ENCODE peak calls at places on chromosomes 2 and 18, in five cellular contexts. D, G, R, N and I are unnamed samples.

GRCh38 chr2:196586511-196586991 is 53.0 kb upstream of the CCDC150 start:
- DNase-seq in D (peak), G (no peak), R (no peak), N (peak), I (no peak)

GRCh38 chr2:241942416-241943208 is 73.1 kb downstream of the RTP5 start:
- DNase-seq in D (no peak), G (no peak), R (no peak), N (no peak), I (no peak)

GRCh38 chr2:72674982-72675915 is 150.6 kb downstream of the EXOC6B start:
- DNase-seq in D (no peak), G (no peak), R (no peak), N (no peak), I (no peak)

GRCh38 chr2:127572841-127573240 is 37.4 kb downstream of the MYO7B start:
- DNase-seq in D (no peak), G (no peak), R (no peak), N (no peak), I (no peak)

GRCh38 chr2:12321017-12321641 is 395.6 kb upstream of the TRIB2 start:
- DNase-seq in D (peak), G (no peak), R (no peak), N (peak), I (no peak)

GRCh38 chr18:10114727-10115463 is 201.1 kb downstream of the VAPA start:
- DNase-seq in D (no peak), G (no peak), R (no peak), N (no peak), I (no peak)

GRCh38 chr2:190511104-190511503 is 23.4 kb downstream of the NEMP2 start:
- DNase-seq in D (peak), G (no peak), R (no peak), N (no peak), I (no peak)

GRCh38 chr2:140465301-140465700 is 1665.5 kb downstream of the LRP1B start:
- DNase-seq in D (no peak), G (no peak), R (no peak), N (no peak), I (no peak)

GRCh38 chr18:62586148-62586774 is 63.4 kb downstream of the ZCCHC2 start:
- DNase-seq in D (peak), G (peak), R (peak), N (peak), I (peak)

GRCh38 chr2:226515344-226516055 is 284.1 kb downstream of the IRS1 start:
- DNase-seq in D (peak), G (no peak), R (no peak), N (no peak), I (no peak)

GRCh38 chr2:187627153-187627552 is 72.9 kb upstream of the TFPI start:
- DNase-seq in D (no peak), G (no peak), R (no peak), N (no peak), I (no peak)

GRCh38 chr18:27735117-27735516 is 441.8 kb downstream of the CDH2 start:
- DNase-seq in D (peak), G (no peak), R (no peak), N (no peak), I (no peak)

GRCh38 chr2:33581857-33582256 is 17.2 kb downstream of the FAM98A start:
- DNase-seq in D (no peak), G (no peak), R (no peak), N (no peak), I (no peak)

GRCh38 chr2:2667690-2668089 is 336.6 kb upstream of the MYT1L start:
- DNase-seq in D (no peak), G (no peak), R (no peak), N (no peak), I (no peak)

GRCh38 chr2:131121464-131121863 is 16.3 kb downstream of the PLEKHB2 start:
- DNase-seq in D (no peak), G (no peak), R (no peak), N (peak), I (no peak)

GRCh38 chr18:36756262-36756661 is 72.5 kb downstream of the TPGS2 start:
- DNase-seq in D (peak), G (no peak), R (no peak), N (no peak), I (no peak)

GRCh38 chr2:234348081-234348480 is 148.8 kb downstream of the ARL4C start:
- DNase-seq in D (no peak), G (no peak), R (no peak), N (no peak), I (no peak)

GRCh38 chr2:173667415-173667814 is 297.8 kb downstream of the SP3 start:
- DNase-seq in D (peak), G (no peak), R (no peak), N (no peak), I (no peak)

GRCh38 chr2:41136966-41137494 is 685.1 kb upstream of the SLC8A1 start:
- DNase-seq in D (no peak), G (no peak), R (no peak), N (peak), I (no peak)

GRCh38 chr2:191612496-191612895 is 65.4 kb upstream of the NABP1 start:
- DNase-seq in D (peak), G (no peak), R (no peak), N (peak), I (no peak)

DNA sequence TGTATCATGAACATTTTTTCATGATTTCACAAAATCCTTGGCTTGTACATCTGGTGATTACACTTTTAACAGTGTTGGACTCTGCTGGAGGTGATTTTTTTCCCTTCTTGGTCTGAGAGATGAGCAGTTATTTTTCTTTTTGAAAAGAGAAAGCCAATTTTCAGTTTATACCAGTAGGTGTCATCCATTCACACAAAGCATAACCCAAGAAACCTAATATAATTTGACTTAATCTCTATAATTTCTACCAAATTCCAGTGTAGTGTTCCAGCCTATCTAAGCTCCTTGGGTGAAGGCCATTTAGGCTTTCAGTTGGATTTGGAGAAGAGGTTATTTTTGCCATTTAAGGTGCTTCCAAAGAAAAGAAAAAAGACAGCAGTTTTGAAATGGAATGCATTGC is 7.7 kb upstream of the ICOS start:
- DNase-seq in D (peak), G (no peak), R (no peak), N (no peak), I (no peak)
- TF ChIP-seq CTCF in D (peak), G (peak), R (peak), N (peak), I (no peak)

DNA sequence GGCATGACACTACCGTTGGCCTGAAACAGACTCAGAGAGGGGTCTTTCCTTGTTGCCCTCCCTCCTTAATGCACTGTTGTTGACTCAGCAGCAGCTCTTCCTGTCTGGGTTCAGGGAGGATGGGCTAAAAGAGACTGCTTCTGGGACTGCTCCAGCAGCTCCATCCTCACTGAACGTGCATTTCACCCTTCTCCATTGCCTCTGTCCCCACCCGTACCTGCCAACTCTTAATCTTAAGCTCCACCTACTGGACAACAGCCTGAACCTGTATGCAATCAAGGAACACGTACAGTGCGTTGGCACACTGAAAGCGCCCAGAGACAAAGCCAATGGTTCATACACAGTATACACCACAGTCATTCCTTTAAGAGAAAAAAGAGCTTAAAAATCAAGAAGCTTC is 230.8 kb upstream of the RAB6C start:
- DNase-seq in D (peak), G (no peak), R (no peak), N (no peak), I (no peak)
- TF ChIP-seq CTCF in D (peak), G (peak), R (no peak), N (no peak), I (no peak)

GRCh38 chr2:27823135-27823534 is 51.6 kb downstream of the MRPL33 start:
- DNase-seq in D (no peak), G (no peak), R (no peak), N (no peak), I (no peak)

GRCh38 chr2:27824401-27824800 is 52.9 kb downstream of the MRPL33 start:
- DNase-seq in D (no peak), G (no peak), R (no peak), N (no peak), I (no peak)

GRCh38 chr2:27828305-27828704 is 56.8 kb downstream of the MRPL33 start:
- DNase-seq in D (no peak), G (no peak), R (no peak), N (no peak), I (no peak)

GRCh38 chr2:27822049-27822448 is 50.5 kb downstream of the MRPL33 start:
- DNase-seq in D (no peak), G (no peak), R (no peak), N (no peak), I (no peak)

GRCh38 chr2:27823564-27823963 is 52.0 kb downstream of the MRPL33 start:
- DNase-seq in D (no peak), G (no peak), R (no peak), N (no peak), I (no peak)
- TF ChIP-seq CTCF in D (no peak), G (no peak), R (no peak), N (no peak), I (no peak)

GRCh38 chr2:134988994-134989605 is 58.1 kb downstream of the MAP3K19 start:
- DNase-seq in D (peak), G (no peak), R (no peak), N (no peak), I (peak)
- TF ChIP-seq CTCF in D (peak), G (peak), R (peak), N (peak), I (no peak)

DNA sequence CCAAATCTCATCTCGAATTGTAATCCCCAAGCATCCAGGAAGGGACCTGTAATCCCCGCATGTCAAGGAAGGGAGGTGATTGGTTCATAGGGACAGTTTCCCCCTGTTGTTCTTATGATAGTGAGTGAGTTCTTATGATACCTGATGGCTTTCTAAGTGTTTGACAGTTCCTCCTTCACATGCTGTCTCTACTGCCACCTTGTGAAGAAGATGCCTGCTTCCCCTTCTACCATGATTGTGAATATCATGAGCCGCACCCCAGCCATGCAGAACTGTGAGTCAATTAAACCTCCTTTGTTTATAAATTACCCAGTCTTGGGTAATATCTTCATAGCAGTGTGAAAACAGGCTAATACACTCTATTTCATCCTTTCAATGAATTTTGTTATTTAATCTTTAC is 446.7 kb downstream of the RNF144A start:
- DNase-seq in D (peak), G (no peak), R (no peak), N (no peak), I (no peak)
- TF ChIP-seq CTCF in D (peak), G (no peak), R (no peak), N (no peak), I (peak)

GRCh38 chr2:99066602-99067001 is 74.9 kb upstream of the C2orf15 start:
- DNase-seq in D (peak), G (no peak), R (peak), N (peak), I (peak)
- TF ChIP-seq CTCF in D (peak), G (no peak), R (no peak), N (peak), I (no peak)

DNA sequence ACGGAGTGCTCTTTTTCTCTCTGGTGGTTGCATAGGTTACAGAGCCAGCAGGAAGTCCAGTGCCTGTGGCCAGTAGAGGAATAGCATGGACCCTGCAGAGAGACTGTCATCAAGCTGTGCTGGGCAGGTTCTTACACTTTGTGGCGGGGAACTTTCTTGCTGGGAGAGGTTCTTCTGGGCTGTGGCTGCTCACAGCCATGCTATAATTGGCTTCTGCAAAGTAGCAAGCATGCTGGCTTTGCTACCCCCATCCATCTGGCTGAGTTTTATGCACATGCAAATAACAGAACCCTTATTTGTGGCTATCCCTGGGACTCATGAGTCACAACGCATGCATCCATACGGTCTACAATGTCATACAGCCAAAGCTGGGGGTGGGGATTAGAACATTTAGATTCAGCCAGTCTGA is 68.9 kb downstream of the PLCL1 start:
- DNase-seq in D (peak), G (no peak), R (no peak), N (peak), I (no peak)
- TF ChIP-seq CTCF in D (no peak), G (no peak), R (no peak), N (peak), I (no peak)